ENCODE peak calls at places on chromosomes 13 and 19, in ten cellular contexts. W is psoas muscle; F is endodermal cell; E is AG04450; U is astrocyte of the cerebellum; I is BE2C; S is K562; R is A549; P is left ventricle myocardium inferior; G is CD4-positive, alpha-beta T cell. O is an unnamed sample.

GRCh38 chr13:112696001-112696868 is 6.4 kb downstream of the ATP11A start:
- DNase-seq in P (no peak), E (no peak), U (no peak), F (peak), I (no peak), S (no peak), R (no peak), G (peak), W (no peak), O (no peak)

GRCh38 chr19:55489711-55490477 is 1.7 kb downstream of the SSC5D start:
- DNase-seq in U (no peak), E (no peak), P (no peak), R (no peak), G (no peak), I (peak), F (no peak), S (no peak), W (no peak), O (no peak)

GRCh38 chr13:110683203-110683883 is 22.6 kb downstream of the CARS2 start:
- DNase-seq in F (no peak), U (no peak), E (no peak), P (no peak), I (no peak), S (no peak), W (no peak), R (no peak), G (no peak), O (no peak)

GRCh38 chr13:110132178-110132975 is 174.6 kb downstream of the COL4A1 start:
- DNase-seq in W (no peak), U (no peak), S (no peak), G (no peak), I (no peak), F (peak), E (no peak), R (no peak), P (no peak), O (no peak)

GRCh38 chr13:48094404-48094780 is 512 bp downstream of the MED4 start:
- DNase-seq in U (no peak), R (no peak), I (peak), W (no peak), F (peak), G (no peak), E (no peak), S (peak), P (no peak), O (no peak)

GRCh38 chr13:99766641-99767045 is 204.9 kb downstream of the ZIC5 start:
- DNase-seq in R (no peak), F (peak), G (no peak), E (no peak), P (no peak), W (no peak), U (no peak), S (no peak), I (peak), O (no peak)

GRCh38 chr19:23799321-23799720 is 40.6 kb upstream of the ZNF681 start:
- DNase-seq in G (peak), I (no peak), S (no peak), R (no peak), E (no peak), F (no peak), U (no peak), W (no peak), P (no peak), O (no peak)

GRCh38 chr19:46984077-46985010 is 35.3 kb upstream of the NPAS1 start:
- DNase-seq in F (no peak), E (no peak), U (no peak), G (no peak), I (peak), S (no peak), P (peak), R (peak), W (peak), O (no peak)

GRCh38 chr13:101751488-101751887 is 299.0 kb downstream of the ITGBL1 start:
- DNase-seq in F (no peak), I (peak), S (no peak), W (no peak), E (peak), U (peak), P (no peak), G (no peak), R (no peak), O (peak)

GRCh38 chr13:20528451-20528850 is 2.8 kb upstream of the CRYL1 start:
- DNase-seq in E (no peak), I (no peak), G (no peak), P (no peak), S (no peak), U (no peak), F (no peak), R (no peak), W (no peak), O (no peak)

GRCh38 chr19:41327499-41328156 is 17.7 kb downstream of the CCDC97 start:
- DNase-seq in U (no peak), E (no peak), R (no peak), I (peak), P (peak), W (peak), S (no peak), G (peak), F (peak), O (no peak)

GRCh38 chr13:73421310-73421912 is 362.6 kb downstream of the KLF5 start:
- DNase-seq in S (no peak), I (no peak), P (no peak), R (no peak), F (no peak), U (peak), E (no peak), G (no peak), W (no peak), O (no peak)

GRCh38 chr13:97499181-97499580 is 65.2 kb downstream of the RAP2A start:
- DNase-seq in S (no peak), P (no peak), F (no peak), U (no peak), E (no peak), R (no peak), G (no peak), I (no peak), W (no peak), O (no peak)

GRCh38 chr13:94711561-94712286 is 621 bp downstream of the SOX21 start:
- DNase-seq in F (no peak), S (peak), E (no peak), G (no peak), I (peak), U (no peak), R (no peak), W (no peak), P (no peak), O (no peak)

DNA sequence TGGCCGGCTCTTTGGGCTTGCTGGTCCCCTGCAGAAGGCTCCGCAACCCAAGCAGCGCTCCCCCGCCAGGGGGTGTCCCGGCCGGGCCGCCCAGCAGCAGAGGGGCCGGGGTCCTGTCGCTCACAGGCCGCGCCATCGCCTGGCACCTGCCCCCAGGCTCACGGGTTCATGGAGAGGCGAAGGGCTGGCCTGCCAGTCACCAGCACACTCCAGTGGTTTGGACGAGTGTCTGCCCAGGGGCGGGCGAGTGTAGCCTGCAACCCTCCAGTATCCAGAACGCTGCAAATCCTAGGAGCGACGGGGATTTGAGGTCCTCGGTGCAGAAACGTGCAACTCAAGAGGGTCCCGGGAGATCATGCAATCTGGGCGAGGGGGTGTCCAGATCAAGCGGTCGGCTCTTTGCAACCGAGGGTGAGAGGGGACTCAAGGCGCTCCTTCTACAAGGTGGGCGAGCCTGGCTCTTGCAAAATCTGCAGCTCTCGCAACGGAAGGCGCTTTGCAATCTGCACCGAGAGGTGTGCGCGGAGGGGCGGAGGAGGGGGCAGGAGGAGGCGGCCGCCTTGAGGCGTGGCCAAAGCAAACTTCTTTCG is at the start of gene DBP:
- DNase-seq in G (no peak), F (peak), I (peak), U (no peak), W (no peak), P (peak), R (peak), S (no peak), E (no peak), O (no peak)
- TF ChIP-seq CTCF in G (no peak), F (peak), I (no peak), U (no peak), W (no peak), P (peak), R (no peak), S (no peak), E (peak), O (peak)

GRCh38 chr13:65882810-65883209 is 1347.3 kb downstream of the PCDH9 start:
- DNase-seq in F (peak), G (no peak), E (no peak), S (no peak), I (no peak), U (no peak), R (no peak), P (no peak), W (no peak), O (no peak)
- TF ChIP-seq CTCF in F (peak), G (no peak), E (peak), S (no peak), I (peak), U (no peak), R (no peak), P (peak), W (no peak), O (no peak)

DNA sequence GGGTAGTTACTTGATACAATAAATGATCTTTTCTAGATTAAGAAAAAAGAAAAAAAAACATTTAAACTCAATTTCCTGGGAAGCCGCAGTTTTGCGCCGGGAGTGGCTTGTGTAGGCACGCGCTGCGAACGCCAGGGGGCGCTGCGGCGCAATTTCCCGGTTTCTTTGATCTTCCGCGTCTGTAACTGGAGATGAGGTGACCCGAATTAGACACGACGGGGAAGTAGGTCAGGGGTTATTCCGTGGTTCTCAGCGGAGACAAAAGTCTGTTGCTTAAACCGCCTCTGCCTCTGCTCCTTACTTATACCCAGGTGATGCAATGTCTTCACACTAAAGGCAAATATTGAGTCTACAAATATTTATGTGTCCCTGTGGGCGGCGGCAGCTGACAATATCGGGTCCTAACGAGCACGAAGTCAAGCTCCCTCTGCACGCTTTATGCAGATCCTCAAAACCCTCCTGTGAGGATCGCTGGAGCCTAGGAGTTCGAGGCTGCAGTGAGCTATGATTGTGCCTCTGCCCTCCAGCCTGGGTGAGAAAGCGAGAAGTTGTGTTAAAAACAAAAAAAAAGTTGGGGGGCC is 15.2 kb downstream of the STXBP2 start:
- DNase-seq in W (peak), R (peak), S (peak), F (peak), E (peak), P (peak), U (peak), G (peak), I (peak), O (peak)
- TF ChIP-seq CTCF in W (peak), R (peak), S (peak), F (peak), E (peak), P (peak), U (peak), G (peak), I (peak), O (peak)

DNA sequence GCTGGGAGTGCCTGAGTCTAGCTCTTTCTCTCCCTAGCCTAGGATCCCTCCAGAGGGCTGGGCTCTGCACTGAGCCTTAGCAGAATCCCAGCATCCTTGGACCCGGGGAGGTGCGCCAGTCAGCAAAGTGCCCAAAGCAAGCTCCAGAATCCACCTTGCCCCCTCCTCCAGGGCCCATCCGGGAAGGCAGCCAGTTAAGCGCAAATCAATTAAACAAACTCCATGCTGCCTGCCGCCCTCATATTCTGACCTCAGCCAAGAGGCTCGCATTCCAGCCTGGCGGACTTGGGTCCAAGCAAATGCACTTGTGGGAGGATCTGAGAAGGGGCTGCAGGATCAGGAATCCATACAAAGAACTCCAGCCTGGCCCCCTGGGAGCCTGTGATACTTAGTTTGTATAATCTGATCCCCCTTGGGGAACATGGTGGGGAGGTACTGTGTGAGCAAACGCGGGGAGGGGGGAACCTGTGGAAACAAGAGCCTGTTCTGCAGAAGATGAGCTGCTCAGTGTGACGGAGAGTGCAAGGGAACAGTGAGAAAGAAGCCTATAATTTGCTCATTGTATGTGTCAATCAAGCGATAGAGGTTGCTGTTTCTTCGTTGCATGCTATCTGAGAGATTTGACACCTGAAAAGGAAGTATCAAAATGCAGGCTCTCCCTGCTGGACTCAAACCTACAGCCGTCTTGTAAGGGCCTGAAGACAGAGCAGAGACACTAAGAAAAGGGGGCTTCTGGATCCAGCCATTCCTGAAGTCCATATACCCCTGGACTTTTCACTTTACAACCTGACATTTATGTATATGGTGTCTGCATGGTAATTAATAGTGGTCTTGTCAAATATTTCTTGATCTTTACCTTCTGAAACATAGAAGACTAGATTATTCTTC is 29.4 kb downstream of the ZNRF4 start:
- DNase-seq in G (no peak), P (no peak), S (no peak), I (no peak), U (peak), F (peak), W (no peak), E (peak), R (no peak), O (no peak)
- TF ChIP-seq CTCF in G (no peak), P (no peak), S (no peak), I (no peak), U (no peak), F (no peak), W (no peak), E (no peak), R (no peak), O (no peak)

GRCh38 chr13:23348270-23349126 is 85.0 kb downstream of the SACS start:
- DNase-seq in I (no peak), U (no peak), W (no peak), F (no peak), S (no peak), P (no peak), G (no peak), E (no peak), R (no peak), O (no peak)
- TF ChIP-seq CTCF in I (no peak), U (no peak), W (no peak), F (peak), S (no peak), P (peak), G (no peak), E (no peak), R (no peak), O (peak)